ENCODE peak calls at places on chromosomes 4 and X, in five cellular contexts. C is stomach, R is cardiac fibroblast, F is fibroblast of pulmonary artery, O is fibroblast of the aortic adventitia. A is an unnamed sample.

GRCh38 chrX:139200793-139201192 is 329.7 kb upstream of the F9 start:
- DNase-seq in C (peak), R (no peak), F (no peak), O (peak), A (no peak)

GRCh38 chr4:22099896-22100295 is 151.3 kb upstream of the KCNIP4 start:
- DNase-seq in C (no peak), R (peak), F (peak), O (peak), A (peak)

GRCh38 chrX:20211261-20211786 is 55.4 kb downstream of the RPS6KA3 start:
- DNase-seq in C (no peak), R (no peak), F (no peak), O (no peak), A (no peak)

GRCh38 chrX:152635941-152636340 is 1.8 kb upstream of the GABRQ start:
- DNase-seq in C (no peak), R (peak), F (peak), O (peak), A (peak)

GRCh38 chrX:137823257-137823656 is 257.3 kb downstream of the ZIC3 start:
- DNase-seq in C (no peak), R (no peak), F (no peak), O (no peak), A (no peak)

GRCh38 chr4:118389731-118390520 is 37.1 kb upstream of the PRSS12 start:
- DNase-seq in C (no peak), R (no peak), F (no peak), O (no peak), A (no peak)

GRCh38 chr4:181661090-181661489 is 582.1 kb upstream of the TENM3 start:
- DNase-seq in C (no peak), R (peak), F (peak), O (peak), A (peak)

GRCh38 chr4:183960021-183960420 is 54.9 kb downstream of the STOX2 start:
- DNase-seq in C (peak), R (peak), F (peak), O (peak), A (peak)

GRCh38 chr4:33316578-33316977 is 2596.4 kb downstream of the PCDH7 start:
- DNase-seq in C (no peak), R (no peak), F (no peak), O (no peak), A (no peak)

GRCh38 chrX:140712413-140713173 is 3.0 kb downstream of the LINC00632 start:
- DNase-seq in C (peak), R (peak), F (peak), O (no peak), A (peak)

GRCh38 chr4:253936-254756 is 51.1 kb downstream of the ZNF732 start:
- DNase-seq in C (no peak), R (no peak), F (no peak), O (no peak), A (no peak)

GRCh38 chrX:50068293-50068568 is 132.6 kb downstream of the AKAP4 start:
- DNase-seq in C (no peak), R (no peak), F (no peak), O (no peak), A (no peak)

GRCh38 chrX:55787727-55788126 is 70.2 kb downstream of the RRAGB start:
- DNase-seq in C (no peak), R (no peak), F (no peak), O (no peak), A (no peak)

GRCh38 chr4:100450449-100450848 is 67.4 kb downstream of the EMCN start:
- DNase-seq in C (no peak), R (no peak), F (no peak), O (peak), A (no peak)

GRCh38 chr4:102546635-102547034 is 45.5 kb downstream of the NFKB1 start:
- DNase-seq in C (no peak), R (no peak), F (no peak), O (no peak), A (no peak)

GRCh38 chr4:39730067-39730466 is 32.1 kb downstream of the UBE2K start:
- DNase-seq in C (no peak), R (peak), F (no peak), O (no peak), A (no peak)

GRCh38 chr4:25792200-25792791 is 70.5 kb downstream of the SEL1L3 start:
- DNase-seq in C (peak), R (no peak), F (peak), O (no peak), A (peak)

GRCh38 chr4:164997941-164998340 is 20.5 kb upstream of the TRIM61 start:
- DNase-seq in C (no peak), R (no peak), F (no peak), O (no peak), A (no peak)

GRCh38 chr4:69092190-69092589 is 4.1 kb upstream of the UGT2B7 start:
- DNase-seq in C (no peak), R (peak), F (peak), O (peak), A (peak)

GRCh38 chrX:154399527-154400368 is 1.6 kb downstream of the RPL10 start:
- DNase-seq in C (no peak), R (peak), F (no peak), O (no peak), A (no peak)

GRCh38 chr4:129453524-129453923 is 357.6 kb downstream of the C4orf33 start:
- DNase-seq in C (no peak), R (no peak), F (no peak), O (no peak), A (no peak)

GRCh38 chr4:132297346-132297745 is 851.7 kb upstream of the PCDH10 start:
- DNase-seq in C (no peak), R (peak), F (peak), O (no peak), A (peak)

GRCh38 chr4:23219779-23220408 is 527.2 kb downstream of the GBA3 start:
- DNase-seq in C (no peak), R (no peak), F (no peak), O (no peak), A (no peak)

GRCh38 chrX:35726176-35726575 is 72.0 kb upstream of the MAGEB16 start:
- DNase-seq in C (no peak), R (peak), F (peak), O (no peak), A (peak)

GRCh38 chr4:109444182-109444844 is 10.7 kb downstream of the SEC24B start:
- DNase-seq in C (no peak), R (no peak), F (no peak), O (no peak), A (no peak)

GRCh38 chrX:109777749-109778148 is 44.7 kb upstream of the ACSL4 start:
- DNase-seq in C (no peak), R (no peak), F (no peak), O (no peak), A (no peak)

GRCh38 chrX:154308108-154308946 is 12.7 kb downstream of the TKTL1 start:
- DNase-seq in C (peak), R (peak), F (peak), O (peak), A (peak)

GRCh38 chrX:120769576-120770341 is 105.9 kb downstream of the CT47B1 start:
- DNase-seq in C (no peak), R (peak), F (peak), O (peak), A (peak)

GRCh38 chrX:112734250-112734649 is 54.5 kb upstream of the LHFPL1 start:
- DNase-seq in C (no peak), R (peak), F (peak), O (no peak), A (peak)

GRCh38 chr4:73613130-73613529 is 7.1 kb downstream of the RASSF6 start:
- DNase-seq in C (no peak), R (no peak), F (no peak), O (no peak), A (no peak)

GRCh38 chr4:73614468-73614867 is 5.8 kb downstream of the RASSF6 start:
- DNase-seq in C (no peak), R (no peak), F (no peak), O (no peak), A (no peak)

GRCh38 chr4:73617256-73617655 is 3.0 kb downstream of the RASSF6 start:
- DNase-seq in C (no peak), R (no peak), F (no peak), O (no peak), A (no peak)

GRCh38 chr4:73612032-73612431 is 8.2 kb downstream of the RASSF6 start:
- DNase-seq in C (no peak), R (peak), F (no peak), O (peak), A (peak)

GRCh38 chr4:73615613-73616012 is 4.6 kb downstream of the RASSF6 start:
- DNase-seq in C (no peak), R (no peak), F (no peak), O (no peak), A (peak)
- TF ChIP-seq CTCF in C (no peak), R (no peak), F (no peak), O (no peak), A (peak)

GRCh38 chr4:31146366-31146765 is 426.2 kb downstream of the PCDH7 start:
- DNase-seq in C (no peak), R (no peak), F (peak), O (peak), A (no peak)

GRCh38 chr4:31148990-31149389 is 428.8 kb downstream of the PCDH7 start:
- DNase-seq in C (no peak), R (no peak), F (no peak), O (no peak), A (no peak)
- H3K4me3 ChIP-seq in C (no peak), R (no peak), F (no peak), O (no peak), A (no peak)

DNA sequence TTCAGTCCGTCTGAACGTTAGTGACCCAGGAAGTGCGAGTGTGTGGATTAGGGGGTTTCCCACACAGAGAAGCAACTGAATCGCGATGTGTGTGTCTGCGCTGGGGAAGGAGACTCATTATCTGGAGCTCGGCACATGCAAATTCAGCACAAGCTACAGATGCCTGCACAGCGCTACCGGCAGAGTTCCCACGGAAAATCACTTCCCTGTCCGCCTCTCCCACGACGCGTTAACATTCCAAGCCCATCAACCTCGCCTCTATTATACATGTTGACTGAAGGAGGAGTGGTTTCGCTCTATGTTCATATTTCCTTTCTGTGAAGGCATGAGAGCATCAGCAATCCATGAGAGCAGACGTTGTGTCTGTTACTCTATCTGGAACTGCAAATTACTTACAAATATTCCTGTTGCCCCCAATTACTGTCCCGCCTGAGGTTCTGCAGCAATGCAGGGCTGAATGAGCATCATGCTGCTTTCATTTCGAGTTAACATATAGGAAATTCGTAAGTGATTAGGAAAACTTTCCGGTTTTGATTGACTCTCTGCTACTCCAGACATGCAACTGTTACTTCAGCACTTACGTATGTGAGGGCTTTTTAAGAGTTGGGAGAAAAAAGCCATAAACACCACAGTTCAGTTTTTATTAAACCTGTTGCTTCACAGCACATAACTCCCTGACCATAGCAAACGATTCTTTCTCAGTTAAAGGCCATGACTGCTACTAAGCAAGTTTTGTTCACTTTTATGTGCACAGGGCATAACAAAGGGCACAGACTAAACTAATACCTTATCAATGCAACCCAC is 15.0 kb upstream of the MTNR1A start:
- DNase-seq in C (peak), R (peak), F (peak), O (peak), A (peak)
- TF ChIP-seq CTCF in C (no peak), R (no peak), F (no peak), O (no peak), A (no peak)

DNA sequence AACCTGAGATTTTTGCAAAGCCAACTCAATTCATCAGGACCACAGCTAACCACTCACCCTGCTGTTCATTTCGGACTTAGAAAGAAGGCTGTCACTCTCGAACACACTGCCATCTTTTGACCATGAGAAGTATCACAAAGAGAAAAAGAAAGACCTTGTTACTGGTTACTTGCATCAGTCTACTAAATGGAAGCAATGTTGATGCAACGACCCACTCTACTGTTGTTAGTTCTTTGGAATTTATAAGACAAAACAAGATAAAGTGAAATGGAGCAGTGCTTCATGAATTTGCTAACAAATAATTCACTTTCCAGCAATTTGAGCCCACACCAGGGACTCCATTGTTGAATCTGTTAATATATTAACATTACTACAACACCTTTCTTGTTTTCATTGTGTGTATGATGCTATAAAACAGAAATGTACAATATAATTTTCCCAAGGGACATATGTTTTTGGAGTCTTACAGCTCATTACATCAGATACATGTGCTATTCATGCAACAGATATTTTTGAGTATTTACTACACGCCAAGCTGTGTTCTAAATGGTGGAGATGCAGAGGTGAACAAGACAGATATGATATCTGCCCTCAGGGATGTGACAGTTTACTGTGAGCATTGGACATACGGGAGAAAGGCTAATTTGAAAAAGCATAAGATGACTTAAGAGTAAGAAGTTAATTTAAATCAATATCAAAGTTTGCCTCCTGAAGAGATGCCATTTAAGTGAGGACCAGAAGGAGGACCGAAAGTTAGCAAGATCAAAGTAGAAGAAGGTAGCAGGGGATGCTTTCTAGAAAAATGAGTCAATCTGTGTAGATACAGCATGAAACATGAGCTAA is 87.2 kb downstream of the AREG start:
- DNase-seq in C (no peak), R (peak), F (peak), O (peak), A (peak)
- H3K4me3 ChIP-seq in C (no peak), R (no peak), F (no peak), O (no peak), A (no peak)

GRCh38 chr4:77418333-77418732 is 187.3 kb upstream of the CXCL13 start:
- DNase-seq in C (no peak), R (peak), F (peak), O (no peak), A (peak)
- TF ChIP-seq CTCF in C (peak), R (no peak), F (peak), O (peak), A (peak)